ENCODE peak calls at places on chromosomes 7 and 10, in five cellular contexts. Q is NCI-H1436, C is NCI-H2029, D is lower lobe of right lung, T is AG09319. L is an unnamed sample.

GRCh38 chr7:17415955-17416354 is 117.5 kb downstream of the AHR start:
- DNase-seq in T (no peak), Q (no peak), D (no peak), C (no peak), L (no peak)

GRCh38 chr10:73850863-73851461 is 23.4 kb downstream of the CAMK2G start:
- DNase-seq in C (no peak), D (peak), Q (no peak), T (peak), L (no peak)

GRCh38 chr10:70512149-70512611 is 33.6 kb downstream of the PALD1 start:
- DNase-seq in T (no peak), D (no peak), Q (no peak), C (no peak), L (no peak)

GRCh38 chr10:116831790-116832189 is 17.5 kb upstream of the ENO4 start:
- DNase-seq in T (no peak), C (no peak), D (no peak), Q (no peak), L (no peak)

GRCh38 chr7:90312745-90313144 is 8.4 kb downstream of the FAM237B start:
- DNase-seq in D (no peak), C (no peak), T (no peak), Q (no peak), L (no peak)

GRCh38 chr7:29122750-29123149 is 23.6 kb downstream of the CPVL start:
- DNase-seq in Q (no peak), T (no peak), C (no peak), D (no peak), L (no peak)

GRCh38 chr7:1368682-1369571 is 90.3 kb downstream of the MICALL2 start:
- DNase-seq in T (no peak), D (no peak), Q (peak), C (no peak), L (no peak)

GRCh38 chr7:98338441-98338840 is 57.0 kb downstream of the BRI3 start:
- DNase-seq in T (no peak), Q (no peak), C (no peak), D (no peak), L (no peak)

GRCh38 chr7:100604078-100604975 is 2.2 kb downstream of the PCOLCE start:
- DNase-seq in Q (peak), T (no peak), C (peak), D (peak), L (no peak)

GRCh38 chr7:12570529-12571461 is at the start of gene SCIN:
- DNase-seq in D (peak), C (peak), Q (peak), T (no peak), L (no peak)

GRCh38 chr10:9814285-9814866 is 1203.3 kb upstream of the CELF2 start:
- DNase-seq in C (no peak), Q (no peak), D (no peak), T (no peak), L (no peak)

GRCh38 chr10:86520871-86521619 is 547 bp downstream of the WAPL start:
- DNase-seq in Q (no peak), D (peak), C (no peak), T (no peak), L (no peak)

GRCh38 chr10:31650010-31650409 is 278.6 kb downstream of the ARHGAP12 start:
- DNase-seq in C (no peak), Q (no peak), D (no peak), T (peak), L (peak)

GRCh38 chr7:43749383-43749940 is 9.0 kb upstream of the BLVRA start:
- DNase-seq in D (no peak), C (no peak), T (no peak), Q (no peak), L (no peak)

GRCh38 chr7:90896458-90896857 is 300.3 kb downstream of the CDK14 start:
- DNase-seq in T (no peak), D (no peak), Q (no peak), C (no peak), L (no peak)

GRCh38 chr10:106795619-106796018 is 368.9 kb downstream of the SORCS1 start:
- DNase-seq in C (no peak), Q (no peak), D (no peak), T (no peak), L (no peak)

GRCh38 chr7:35424869-35425495 is 171.1 kb upstream of the TBX20 start:
- DNase-seq in T (peak), Q (peak), D (peak), C (peak), L (peak)

GRCh38 chr7:79912213-79912633 is 222.4 kb upstream of the GNAI1 start:
- DNase-seq in T (no peak), C (no peak), D (no peak), Q (no peak), L (no peak)

GRCh38 chr7:151682831-151683614 is 163.3 kb upstream of the RHEB start:
- DNase-seq in C (no peak), D (no peak), T (no peak), Q (no peak), L (no peak)

GRCh38 chr7:5354460-5355279 is 69.0 kb downstream of the TNRC18 start:
- DNase-seq in T (no peak), C (peak), Q (no peak), D (no peak), L (no peak)

GRCh38 chr7:31028417-31028988 is 23.6 kb upstream of the ADCYAP1R1 start:
- DNase-seq in T (no peak), Q (no peak), D (no peak), C (no peak), L (no peak)

GRCh38 chr7:157615101-157615817 is 278.5 kb downstream of the DNAJB6 start:
- DNase-seq in Q (no peak), T (no peak), C (no peak), D (no peak), L (no peak)